ENCODE peak calls at places on chromosome X, in eight cellular contexts. D is H54; L is amniotic stem cell; R is hippocampal formation; S is stimulated activated CD4-positive, alpha-beta T cell treated with anti-CD3 and anti-CD28 coated beads, TNF-alpha, amount 100 ng/mL, for 4 hours; O is Right ventricle myocardium superior; B is right lobe of liver; C is activated T-helper 1 cell treated with Interleukin-2 at 50 U/mL for 16 hours. J is an unnamed sample.

GRCh38 chrX:151987108-151987507 is 12.6 kb upstream of the GABRE start:
- DNase-seq in D (no peak), L (no peak), R (no peak), S (no peak), O (no peak), B (no peak), C (no peak), J (no peak)

GRCh38 chrX:43096830-43097229 is 318.9 kb upstream of the PPP1R2C start:
- DNase-seq in D (no peak), L (no peak), R (no peak), S (no peak), O (no peak), B (no peak), C (no peak), J (no peak)

GRCh38 chrX:17376381-17377046 is 1.5 kb downstream of the NHS start:
- DNase-seq in D (no peak), L (no peak), R (no peak), S (no peak), O (peak), B (peak), C (no peak), J (no peak)

GRCh38 chrX:44997282-44997813 is 124.4 kb downstream of the KDM6A start:
- DNase-seq in D (no peak), L (no peak), R (no peak), S (no peak), O (no peak), B (no peak), C (no peak), J (no peak)

GRCh38 chrX:154308108-154308946 is 12.7 kb downstream of the TKTL1 start:
- DNase-seq in D (peak), L (no peak), R (peak), S (peak), O (peak), B (peak), C (peak), J (peak)

GRCh38 chrX:20519077-20519617 is 252.4 kb upstream of the RPS6KA3 start:
- DNase-seq in D (no peak), L (no peak), R (no peak), S (no peak), O (no peak), B (no peak), C (no peak), J (no peak)

GRCh38 chrX:65502618-65503017 is 32.0 kb downstream of the LAS1L start:
- DNase-seq in D (no peak), L (no peak), R (no peak), S (no peak), O (no peak), B (no peak), C (no peak), J (no peak)

GRCh38 chrX:12961191-12961718 is 13.7 kb upstream of the TMSB4X start:
- DNase-seq in D (no peak), L (no peak), R (no peak), S (no peak), O (no peak), B (no peak), C (no peak), J (no peak)

GRCh38 chrX:17405225-17405969 is 30.4 kb downstream of the NHS start:
- DNase-seq in D (no peak), L (no peak), R (no peak), S (no peak), O (no peak), B (no peak), C (no peak), J (peak)

GRCh38 chrX:47030339-47030738 is 47.9 kb upstream of the RGN start:
- DNase-seq in D (peak), L (peak), R (peak), S (no peak), O (no peak), B (no peak), C (no peak), J (peak)

GRCh38 chrX:791479-792034 is 161.0 kb downstream of the SHOX start:
- DNase-seq in D (no peak), L (no peak), R (no peak), S (no peak), O (no peak), B (no peak), C (no peak), J (no peak)

GRCh38 chrX:154967603-154968002 is 54.9 kb downstream of the F8 start:
- DNase-seq in D (no peak), L (no peak), R (no peak), S (no peak), O (no peak), B (no peak), C (no peak), J (peak)

GRCh38 chrX:22148565-22148964 is 116.4 kb downstream of the PHEX start:
- DNase-seq in D (no peak), L (no peak), R (no peak), S (no peak), O (no peak), B (no peak), C (no peak), J (no peak)

GRCh38 chrX:46354481-46354880 is 190.7 kb downstream of the ZNF674 start:
- DNase-seq in D (no peak), L (no peak), R (no peak), S (no peak), O (no peak), B (no peak), C (no peak), J (no peak)

GRCh38 chrX:110315541-110315940 is 2.3 kb downstream of the AMMECR1 start:
- DNase-seq in D (no peak), L (no peak), R (no peak), S (no peak), O (no peak), B (no peak), C (no peak), J (no peak)

GRCh38 chrX:149630681-149631292 is 805 bp downstream of the TMEM185A start:
- DNase-seq in D (peak), L (peak), R (no peak), S (no peak), O (no peak), B (no peak), C (no peak), J (no peak)

GRCh38 chrX:133999013-133999705 is 13.8 kb upstream of the GPC3 start:
- DNase-seq in D (no peak), L (no peak), R (no peak), S (no peak), O (peak), B (no peak), C (no peak), J (no peak)

GRCh38 chrX:40950546-40950945 is 134.7 kb upstream of the USP9X start:
- DNase-seq in D (no peak), L (no peak), R (no peak), S (no peak), O (no peak), B (no peak), C (no peak), J (no peak)

GRCh38 chrX:136963973-136964372 is 69.8 kb downstream of the GPR101 start:
- DNase-seq in D (no peak), L (no peak), R (no peak), S (no peak), O (no peak), B (no peak), C (no peak), J (no peak)

GRCh38 chrX:39939678-39940077 is 158.1 kb downstream of the BCOR start:
- DNase-seq in D (no peak), L (no peak), R (no peak), S (no peak), O (no peak), B (no peak), C (no peak), J (no peak)

GRCh38 chrX:39582091-39582490 is 515.7 kb downstream of the BCOR start:
- DNase-seq in D (no peak), L (no peak), R (no peak), S (no peak), O (no peak), B (no peak), C (no peak), J (no peak)

GRCh38 chrX:120310861-120311631 is at the start of gene TMEM255A:
- DNase-seq in D (peak), L (no peak), R (peak), S (no peak), O (peak), B (no peak), C (no peak), J (no peak)

GRCh38 chrX:48918644-48919340 is at the start of gene PIM2:
- DNase-seq in D (peak), L (peak), R (peak), S (peak), O (peak), B (peak), C (peak), J (peak)

GRCh38 chrX:136275553-136275952 is 24.4 kb upstream of the MAP7D3 start:
- DNase-seq in D (no peak), L (no peak), R (no peak), S (no peak), O (no peak), B (peak), C (no peak), J (no peak)

GRCh38 chrX:63657821-63658220 is 127.2 kb downstream of the ARHGEF9 start:
- DNase-seq in D (peak), L (no peak), R (no peak), S (no peak), O (peak), B (no peak), C (no peak), J (no peak)

GRCh38 chrX:32483534-32484136 is 727.7 kb downstream of the DMD start:
- DNase-seq in D (no peak), L (no peak), R (no peak), S (no peak), O (no peak), B (no peak), C (no peak), J (no peak)

GRCh38 chrX:13741695-13742094 is 7.1 kb downstream of the OFD1 start:
- DNase-seq in D (no peak), L (no peak), R (no peak), S (no peak), O (no peak), B (no peak), C (no peak), J (no peak)

GRCh38 chrX:36753602-36754001 is 254.6 kb upstream of the FAM47C start:
- DNase-seq in D (no peak), L (no peak), R (no peak), S (no peak), O (no peak), B (no peak), C (no peak), J (no peak)

GRCh38 chrX:74343970-74344622 is 40.1 kb downstream of the ZCCHC13 start:
- DNase-seq in D (peak), L (peak), R (peak), S (no peak), O (no peak), B (no peak), C (no peak), J (peak)

GRCh38 chrX:53440631-53441517 is 6.7 kb upstream of the HSD17B10 start:
- DNase-seq in D (peak), L (peak), R (no peak), S (no peak), O (peak), B (peak), C (no peak), J (no peak)

GRCh38 chrX:65601530-65602281 is 65.7 kb upstream of the MSN start:
- DNase-seq in D (no peak), L (peak), R (peak), S (no peak), O (peak), B (peak), C (peak), J (no peak)

GRCh38 chrX:9278475-9279270 is 186.2 kb upstream of the TBL1X start:
- DNase-seq in D (no peak), L (no peak), R (no peak), S (no peak), O (no peak), B (no peak), C (no peak), J (no peak)

GRCh38 chrX:27555514-27555913 is 34.6 kb upstream of the DCAF8L2 start:
- DNase-seq in D (peak), L (no peak), R (no peak), S (no peak), O (no peak), B (no peak), C (no peak), J (peak)

GRCh38 chrX:47595701-47596655 is 13.7 kb downstream of the TIMP1 start:
- DNase-seq in D (no peak), L (no peak), R (no peak), S (no peak), O (no peak), B (no peak), C (no peak), J (no peak)

GRCh38 chrX:129663171-129663570 is 8.4 kb upstream of the APLN start:
- DNase-seq in D (no peak), L (no peak), R (no peak), S (no peak), O (no peak), B (no peak), C (no peak), J (no peak)

GRCh38 chrX:86102341-86102740 is 45.9 kb upstream of the DACH2 start:
- DNase-seq in D (no peak), L (no peak), R (no peak), S (no peak), O (no peak), B (no peak), C (no peak), J (no peak)